ENCODE peak calls at places on chromosomes 13 and 19, in five cellular contexts. I, G, M, W and L are unnamed samples.

GRCh38 chr13:114259974-114260373 is 21.4 kb upstream of the UPF3A start:
- DNase-seq in I (peak; percentile 46), G (no peak), M (no peak), W (peak; percentile 61), L (no peak)

GRCh38 chr13:20416223-20416622 is 109.4 kb downstream of the CRYL1 start:
- DNase-seq in I (no peak), G (no peak), M (no peak), W (no peak), L (no peak)

GRCh38 chr13:27583645-27584044 is 36.7 kb downstream of the LNX2 start:
- DNase-seq in I (no peak), G (no peak), M (no peak), W (no peak), L (no peak)

GRCh38 chr13:72960541-72960940 is 98.3 kb upstream of the KLF5 start:
- DNase-seq in I (no peak), G (no peak), M (no peak), W (no peak), L (no peak)

GRCh38 chr13:40254394-40254793 is 412.0 kb downstream of the FOXO1 start:
- DNase-seq in I (no peak), G (no peak), M (no peak), W (no peak), L (no peak)

GRCh38 chr19:14476663-14477401 is 1.7 kb upstream of the PTGER1 start:
- DNase-seq in I (no peak), G (no peak), M (no peak), W (peak; percentile 24), L (no peak)

GRCh38 chr19:40578442-40578908 is 1.8 kb downstream of the SHKBP1 start:
- DNase-seq in I (no peak), G (no peak), M (no peak), W (peak; percentile 34), L (no peak)

GRCh38 chr13:30735025-30735967 is at the start of gene ALOX5AP:
- DNase-seq in I (no peak), G (no peak), M (peak; percentile 21), W (peak; percentile 92), L (no peak)

GRCh38 chr19:38655148-38655824 is 7.8 kb downstream of the ACTN4 start:
- DNase-seq in I (no peak), G (no peak), M (no peak), W (no peak), L (no peak)

GRCh38 chr19:279231-279630 is 12.0 kb downstream of the PLPP2 start:
- DNase-seq in I (no peak), G (no peak), M (no peak), W (no peak), L (no peak)

GRCh38 chr19:47569331-47569730 is 3.6 kb downstream of the ZNF541 start:
- DNase-seq in I (no peak), G (no peak), M (no peak), W (no peak), L (no peak)

GRCh38 chr19:21256722-21257121 is 72.5 kb downstream of the ZNF708 start:
- DNase-seq in I (no peak), G (no peak), M (no peak), W (peak; percentile 43), L (no peak)

GRCh38 chr19:39397360-39398296 is 6.5 kb downstream of the MED29 start:
- DNase-seq in I (peak; percentile 92), G (no peak), M (peak; percentile 96), W (peak; percentile 89), L (peak; percentile 88)

GRCh38 chr13:32309812-32310706 is 5.1 kb downstream of the ZAR1L start:
- DNase-seq in I (no peak), G (no peak), M (no peak), W (peak; percentile 67), L (peak; percentile 26)

GRCh38 chr19:9018163-9018875 is 8.1 kb upstream of the MUC16 start:
- DNase-seq in I (no peak), G (no peak), M (no peak), W (no peak), L (no peak)

GRCh38 chr13:85093808-85094207 is 705.4 kb downstream of the SLITRK6 start:
- DNase-seq in I (no peak), G (no peak), M (no peak), W (no peak), L (no peak)

GRCh38 chr19:58182577-58182988 is 278 bp upstream of the ZNF274 start:
- DNase-seq in I (peak; percentile 93), G (no peak), M (peak; percentile 78), W (peak; percentile 92), L (no peak)

GRCh38 chr13:75762066-75762937 is 126.2 kb downstream of the LMO7 start:
- DNase-seq in I (no peak), G (no peak), M (peak; percentile 2), W (no peak), L (no peak)

GRCh38 chr13:82933986-82934385 is 948.3 kb downstream of the SLITRK1 start:
- DNase-seq in I (no peak), G (no peak), M (no peak), W (no peak), L (no peak)

GRCh38 chr19:821976-822773 is 420 bp upstream of the PLPPR3 start:
- DNase-seq in I (no peak), G (no peak), M (no peak), W (no peak), L (peak; percentile 55)

GRCh38 chr19:49327878-49328544 is 3.0 kb upstream of the SLC6A16 start:
- DNase-seq in I (no peak), G (no peak), M (peak; percentile 45), W (peak; percentile 87), L (no peak)

GRCh38 chr19:12202250-12202649 is 39.4 kb downstream of the ZNF136 start:
- DNase-seq in I (no peak), G (no peak), M (peak; percentile 66), W (peak; percentile 27), L (no peak)

GRCh38 chr13:99388334-99388923 is 81.2 kb upstream of the GPR183 start:
- DNase-seq in I (no peak), G (no peak), M (no peak), W (no peak), L (no peak)

GRCh38 chr19:49469828-49470614 is 4.0 kb upstream of the FLT3LG start:
- DNase-seq in I (no peak), G (no peak), M (peak; percentile 61), W (peak; percentile 72), L (no peak)

GRCh38 chr13:21522847-21523246 is 63.7 kb upstream of the ZDHHC20 start:
- DNase-seq in I (no peak), G (no peak), M (no peak), W (no peak), L (no peak)

GRCh38 chr19:54262066-54262465 is 5.0 kb upstream of the LILRB5 start:
- DNase-seq in I (no peak), G (no peak), M (no peak), W (no peak), L (no peak)

GRCh38 chr19:4911314-4911713 is 2.0 kb downstream of the UHRF1 start:
- DNase-seq in I (no peak), G (no peak), M (no peak), W (peak; percentile 23), L (no peak)

GRCh38 chr13:112172641-112173171 is 105.8 kb downstream of the SOX1 start:
- DNase-seq in I (no peak), G (no peak), M (no peak), W (no peak), L (no peak)

GRCh38 chr13:33751151-33751550 is 66.8 kb upstream of the RFC3 start:
- DNase-seq in I (no peak), G (peak; percentile 5), M (no peak), W (no peak), L (no peak)

GRCh38 chr13:19862511-19863313 is 737 bp downstream of the ZMYM5 start:
- DNase-seq in I (no peak), G (no peak), M (peak; percentile 35), W (peak; percentile 65), L (peak; percentile 21)

GRCh38 chr13:66547685-66548084 is 682.5 kb downstream of the PCDH9 start:
- DNase-seq in I (no peak), G (no peak), M (no peak), W (no peak), L (no peak)

GRCh38 chr13:66546534-66547379 is 683.4 kb downstream of the PCDH9 start:
- DNase-seq in I (no peak), G (peak; percentile 23), M (no peak), W (no peak), L (no peak)

GRCh38 chr13:66543780-66544179 is 686.4 kb downstream of the PCDH9 start:
- DNase-seq in I (no peak), G (no peak), M (no peak), W (peak; percentile 40), L (no peak)
- TF ChIP-seq CTCF in I (no peak), G (no peak), M (no peak), W (peak; percentile 70), L (no peak)

DNA sequence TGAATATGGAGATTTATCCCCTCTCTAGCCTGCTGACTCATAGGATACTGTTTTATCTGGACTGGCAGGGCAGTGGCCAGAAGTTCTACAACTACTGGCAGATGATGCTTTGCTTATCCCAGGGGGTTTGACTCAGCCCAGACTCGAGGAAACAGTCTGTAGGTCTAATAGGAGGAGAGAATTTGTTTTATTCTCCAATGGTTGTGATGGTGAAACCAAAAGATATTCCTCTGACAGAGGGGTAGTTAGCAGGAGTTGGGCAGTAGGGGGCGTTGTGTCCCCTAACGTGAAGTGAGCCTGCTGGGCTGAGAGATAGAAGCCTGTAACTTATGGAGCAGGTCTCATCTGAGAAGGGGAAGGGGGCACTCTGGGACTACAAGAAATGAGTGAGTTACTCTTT is 74.9 kb downstream of the WTIP start:
- DNase-seq in I (peak; percentile 53), G (no peak), M (no peak), W (peak; percentile 24), L (peak; percentile 34)
- TF ChIP-seq CTCF in I (peak; percentile 37), G (peak; percentile 3), M (no peak), W (peak; percentile 75), L (peak; percentile 65)

GRCh38 chr19:51387924-51388389 is at the start of gene LIM2:
- DNase-seq in I (no peak), G (no peak), M (no peak), W (no peak), L (no peak)
- TF ChIP-seq CTCF in I (no peak), G (no peak), M (no peak), W (no peak), L (no peak)

GRCh38 chr19:18726417-18726767 is 42.9 kb downstream of the CRTC1 start:
- DNase-seq in I (no peak), G (no peak), M (no peak), W (no peak), L (no peak)

GRCh38 chr19:18725755-18726416 is 42.4 kb downstream of the CRTC1 start:
- DNase-seq in I (no peak), G (no peak), M (no peak), W (no peak), L (no peak)

GRCh38 chr19:18726846-18727245 is 43.4 kb downstream of the CRTC1 start:
- DNase-seq in I (no peak), G (no peak), M (no peak), W (no peak), L (no peak)

GRCh38 chr19:18719541-18719940 is 36.1 kb downstream of the CRTC1 start:
- DNase-seq in I (no peak), G (no peak), M (no peak), W (no peak), L (no peak)

DNA sequence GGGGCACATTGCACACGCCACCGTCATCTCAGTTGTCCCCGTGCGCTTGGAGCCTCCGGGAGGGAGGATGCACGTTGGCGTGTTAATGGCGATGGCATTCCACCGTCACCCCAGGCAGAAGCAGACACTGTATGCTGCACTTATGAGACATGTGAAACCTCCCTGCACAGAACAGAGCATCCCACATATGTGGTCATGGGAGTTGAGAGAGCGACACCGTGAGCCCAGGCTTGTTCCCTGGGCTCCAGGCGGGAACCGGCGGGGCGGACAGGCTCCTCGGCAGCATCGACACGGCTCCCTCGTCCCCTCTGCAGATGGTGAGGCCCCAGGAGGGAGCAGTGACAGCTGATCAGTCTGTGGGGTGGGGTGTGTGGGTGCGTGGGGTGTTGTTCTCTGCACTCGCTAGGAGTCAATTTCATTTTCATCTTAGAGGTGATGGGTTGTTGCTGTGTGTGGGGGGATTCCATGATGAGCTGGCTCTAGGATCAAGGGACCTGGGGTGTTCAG is 40.4 kb downstream of the CRTC1 start:
- DNase-seq in I (no peak), G (no peak), M (no peak), W (no peak), L (no peak)
- TF ChIP-seq CTCF in I (no peak), G (no peak), M (no peak), W (no peak), L (no peak)